ENCODE peak calls at places on chromosomes 4 and X, in ten cellular contexts. E, Y, Q, A, N, K, C, S, X and B are unnamed samples.

GRCh38 chrX:2321411-2321810 is 179.4 kb downstream of the DHRSX start:
- DNase-seq in E (no peak), Y (no peak), Q (no peak), A (no peak), N (no peak), K (no peak), C (no peak), S (no peak), X (no peak), B (no peak)

GRCh38 chr4:69658133-69658532 is 5.1 kb upstream of the UGT2A1 start:
- DNase-seq in E (no peak), Y (no peak), Q (no peak), A (no peak), N (no peak), K (no peak), C (no peak), S (no peak), X (no peak), B (no peak)

GRCh38 chr4:142909908-142910307 is 63.8 kb upstream of the INPP4B start:
- DNase-seq in E (no peak), Y (no peak), Q (no peak), A (no peak), N (no peak), K (no peak), C (no peak), S (no peak), X (no peak), B (no peak)

GRCh38 chr4:14667624-14668295 is 334.5 kb upstream of the CPEB2 start:
- DNase-seq in E (no peak), Y (no peak), Q (no peak), A (no peak), N (no peak), K (no peak), C (no peak), S (no peak), X (peak), B (no peak)

GRCh38 chr4:137125011-137125410 is 407.3 kb downstream of the PCDH18 start:
- DNase-seq in E (no peak), Y (no peak), Q (no peak), A (peak), N (no peak), K (no peak), C (no peak), S (no peak), X (peak), B (no peak)

GRCh38 chr4:182642831-182643230 is 274.4 kb downstream of the DCTD start:
- DNase-seq in E (no peak), Y (no peak), Q (no peak), A (peak), N (no peak), K (no peak), C (no peak), S (no peak), X (peak), B (no peak)

GRCh38 chrX:103585421-103586313 is at the start of gene TCEAL4:
- DNase-seq in E (peak), Y (peak), Q (no peak), A (peak), N (peak), K (no peak), C (no peak), S (no peak), X (no peak), B (no peak)

GRCh38 chrX:141314441-141314840 is 72.1 kb upstream of the SPANXC start:
- DNase-seq in E (no peak), Y (no peak), Q (no peak), A (no peak), N (no peak), K (no peak), C (no peak), S (no peak), X (no peak), B (no peak)

GRCh38 chr4:110452546-110452945 is 23.4 kb upstream of the ENPEP start:
- DNase-seq in E (no peak), Y (no peak), Q (no peak), A (no peak), N (no peak), K (no peak), C (no peak), S (no peak), X (no peak), B (no peak)

GRCh38 chr4:3480528-3481112 is 17.5 kb downstream of the DOK7 start:
- DNase-seq in E (no peak), Y (peak), Q (peak), A (peak), N (peak), K (peak), C (peak), S (no peak), X (peak), B (peak)

GRCh38 chr4:143745874-143746273 is 45.4 kb upstream of the FREM3 start:
- DNase-seq in E (no peak), Y (no peak), Q (no peak), A (no peak), N (no peak), K (no peak), C (no peak), S (no peak), X (no peak), B (no peak)

GRCh38 chr4:138110815-138111214 is 131.3 kb downstream of the SLC7A11 start:
- DNase-seq in E (no peak), Y (no peak), Q (no peak), A (no peak), N (no peak), K (no peak), C (no peak), S (no peak), X (peak), B (no peak)

GRCh38 chr4:109945056-109945455 is 32.4 kb downstream of the EGF start:
- DNase-seq in E (no peak), Y (no peak), Q (peak), A (no peak), N (no peak), K (no peak), C (no peak), S (no peak), X (peak), B (no peak)

GRCh38 chr4:166312166-166312565 is 439.1 kb downstream of the TLL1 start:
- DNase-seq in E (no peak), Y (no peak), Q (no peak), A (no peak), N (no peak), K (no peak), C (no peak), S (no peak), X (no peak), B (no peak)

GRCh38 chrX:16511776-16512400 is 138.1 kb upstream of the S100G start:
- DNase-seq in E (no peak), Y (no peak), Q (no peak), A (no peak), N (no peak), K (no peak), C (no peak), S (no peak), X (no peak), B (no peak)

GRCh38 chr4:182486895-182487294 is 243.7 kb downstream of the TENM3 start:
- DNase-seq in E (no peak), Y (no peak), Q (no peak), A (no peak), N (no peak), K (no peak), C (no peak), S (no peak), X (peak), B (no peak)

GRCh38 chr4:133869486-133869885 is 332.1 kb downstream of the PABPC4L start:
- DNase-seq in E (no peak), Y (no peak), Q (no peak), A (no peak), N (no peak), K (no peak), C (no peak), S (no peak), X (no peak), B (no peak)

GRCh38 chrX:111823068-111823467 is 52.9 kb upstream of the TRPC5OS start:
- DNase-seq in E (no peak), Y (no peak), Q (no peak), A (peak), N (no peak), K (no peak), C (no peak), S (no peak), X (no peak), B (peak)

GRCh38 chrX:28189011-28189410 is 207.8 kb upstream of the DCAF8L1 start:
- DNase-seq in E (no peak), Y (no peak), Q (no peak), A (no peak), N (no peak), K (no peak), C (no peak), S (no peak), X (peak), B (no peak)

GRCh38 chrX:15931362-15931761 is 76.7 kb upstream of the AP1S2 start:
- DNase-seq in E (no peak), Y (no peak), Q (no peak), A (no peak), N (no peak), K (no peak), C (no peak), S (no peak), X (no peak), B (no peak)

GRCh38 chr4:88244821-88245579 is 39.4 kb downstream of the PPM1K start:
- DNase-seq in E (no peak), Y (peak), Q (no peak), A (no peak), N (no peak), K (peak), C (peak), S (no peak), X (no peak), B (no peak)

GRCh38 chrX:16466640-16467432 is 183.1 kb upstream of the S100G start:
- DNase-seq in E (no peak), Y (no peak), Q (no peak), A (no peak), N (no peak), K (no peak), C (no peak), S (no peak), X (peak), B (no peak)

GRCh38 chrX:104913348-104913747 is 307.1 kb downstream of the TEX13A start:
- DNase-seq in E (no peak), Y (no peak), Q (no peak), A (peak), N (no peak), K (no peak), C (no peak), S (no peak), X (no peak), B (no peak)

GRCh38 chrX:133639726-133640125 is 224.4 kb upstream of the GPC4 start:
- DNase-seq in E (no peak), Y (no peak), Q (no peak), A (no peak), N (no peak), K (no peak), C (no peak), S (no peak), X (no peak), B (no peak)

GRCh38 chr4:3483471-3483921 is 20.4 kb downstream of the DOK7 start:
- DNase-seq in E (no peak), Y (no peak), Q (no peak), A (no peak), N (no peak), K (no peak), C (no peak), S (no peak), X (peak), B (no peak)

GRCh38 chr4:109730294-109731051 is 603 bp upstream of the PLA2G12A start:
- DNase-seq in E (peak), Y (no peak), Q (no peak), A (peak), N (no peak), K (no peak), C (no peak), S (no peak), X (peak), B (no peak)

GRCh38 chr4:69974646-69975045 is 9.1 kb upstream of the CSN2 start:
- DNase-seq in E (no peak), Y (no peak), Q (no peak), A (no peak), N (no peak), K (no peak), C (no peak), S (no peak), X (no peak), B (no peak)